ENCODE peak calls at places on chromosomes 16 and 17, in nine cellular contexts. One of them, this sample, is unnamed.
A peak's percentile ranks its signal among the peaks of the same experiment; 100 is the strongest.

GRCh38 chr17:79454826-79455225 is 156.0 kb downstream of the RBFOX3 start:
- DNase-seq in naive thymus-derived CD4-positive, alpha-beta T cell: no peak
- DNase-seq in uterus: no peak
- DNase-seq in HEK293T: no peak
- DNase-seq in NCI-H460: no peak
- DNase-seq in ACHN: no peak
- DNase-seq in T-helper 17 cell: no peak
- DNase-seq in left ventricle myocardium inferior: no peak
- DNase-seq in GDM1: no peak
- DNase-seq in this sample: no peak

GRCh38 chr17:70604854-70605253 is 435.5 kb downstream of the KCNJ2 start:
- DNase-seq in GDM1: no peak
- DNase-seq in uterus: no peak
- DNase-seq in naive thymus-derived CD4-positive, alpha-beta T cell: no peak
- DNase-seq in HEK293T: peak; percentile 22
- DNase-seq in T-helper 17 cell: no peak
- DNase-seq in ACHN: no peak
- DNase-seq in left ventricle myocardium inferior: no peak
- DNase-seq in NCI-H460: no peak
- DNase-seq in this sample: no peak

GRCh38 chr17:68006797-68007196 is 10.5 kb upstream of the C17orf58 start:
- DNase-seq in T-helper 17 cell: no peak
- DNase-seq in uterus: no peak
- DNase-seq in ACHN: no peak
- DNase-seq in GDM1: no peak
- DNase-seq in left ventricle myocardium inferior: peak; percentile 33
- DNase-seq in naive thymus-derived CD4-positive, alpha-beta T cell: no peak
- DNase-seq in NCI-H460: no peak
- DNase-seq in HEK293T: no peak
- DNase-seq in this sample: peak; percentile 23

GRCh38 chr17:81685108-81685507 is 1.3 kb downstream of the HGS start:
- DNase-seq in HEK293T: no peak
- DNase-seq in uterus: no peak
- DNase-seq in T-helper 17 cell: no peak
- DNase-seq in left ventricle myocardium inferior: no peak
- DNase-seq in GDM1: no peak
- DNase-seq in NCI-H460: no peak
- DNase-seq in ACHN: peak; percentile 84
- DNase-seq in naive thymus-derived CD4-positive, alpha-beta T cell: no peak
- DNase-seq in this sample: no peak

GRCh38 chr16:56634715-56635440 is 2.4 kb downstream of the MT1M start:
- DNase-seq in uterus: no peak
- DNase-seq in NCI-H460: no peak
- DNase-seq in T-helper 17 cell: no peak
- DNase-seq in naive thymus-derived CD4-positive, alpha-beta T cell: no peak
- DNase-seq in GDM1: no peak
- DNase-seq in HEK293T: no peak
- DNase-seq in left ventricle myocardium inferior: no peak
- DNase-seq in ACHN: no peak
- DNase-seq in this sample: peak; percentile 53

GRCh38 chr17:8803531-8804416 is 4.6 kb upstream of the MFSD6L start:
- DNase-seq in left ventricle myocardium inferior: no peak
- DNase-seq in HEK293T: no peak
- DNase-seq in T-helper 17 cell: no peak
- DNase-seq in NCI-H460: no peak
- DNase-seq in ACHN: no peak
- DNase-seq in GDM1: no peak
- DNase-seq in naive thymus-derived CD4-positive, alpha-beta T cell: no peak
- DNase-seq in uterus: no peak
- DNase-seq in this sample: no peak

GRCh38 chr16:23803591-23804123 is 32.1 kb upstream of the PRKCB start:
- DNase-seq in ACHN: peak; percentile 73
- DNase-seq in naive thymus-derived CD4-positive, alpha-beta T cell: peak; percentile 69
- DNase-seq in GDM1: peak; percentile 54
- DNase-seq in NCI-H460: peak; percentile 46
- DNase-seq in HEK293T: peak; percentile 65
- DNase-seq in uterus: peak; percentile 22
- DNase-seq in T-helper 17 cell: peak; percentile 63
- DNase-seq in left ventricle myocardium inferior: peak; percentile 20
- DNase-seq in this sample: peak; percentile 64

GRCh38 chr17:7445011-7445927 is at the start of gene CHRNB1:
- DNase-seq in T-helper 17 cell: no peak
- DNase-seq in GDM1: no peak
- DNase-seq in left ventricle myocardium inferior: peak; percentile 88
- DNase-seq in naive thymus-derived CD4-positive, alpha-beta T cell: peak; percentile 52
- DNase-seq in HEK293T: peak; percentile 40
- DNase-seq in ACHN: peak; percentile 93
- DNase-seq in NCI-H460: peak; percentile 35
- DNase-seq in uterus: peak; percentile 54
- DNase-seq in this sample: peak; percentile 81

GRCh38 chr16:69188716-69189115 is 1.8 kb downstream of the SNTB2 start:
- DNase-seq in HEK293T: no peak
- DNase-seq in NCI-H460: no peak
- DNase-seq in T-helper 17 cell: no peak
- DNase-seq in left ventricle myocardium inferior: no peak
- DNase-seq in GDM1: no peak
- DNase-seq in uterus: no peak
- DNase-seq in naive thymus-derived CD4-positive, alpha-beta T cell: no peak
- DNase-seq in ACHN: peak; percentile 38
- DNase-seq in this sample: no peak

GRCh38 chr17:21375757-21376584 is at the start of gene KCNJ12:
- DNase-seq in naive thymus-derived CD4-positive, alpha-beta T cell: no peak
- DNase-seq in left ventricle myocardium inferior: peak; percentile 52
- DNase-seq in ACHN: peak; percentile 17
- DNase-seq in GDM1: no peak
- DNase-seq in HEK293T: peak; percentile 35
- DNase-seq in NCI-H460: no peak
- DNase-seq in uterus: no peak
- DNase-seq in T-helper 17 cell: no peak
- DNase-seq in this sample: no peak

GRCh38 chr17:48928876-48929811 is 15.5 kb downstream of the SNF8 start:
- DNase-seq in uterus: no peak
- DNase-seq in T-helper 17 cell: no peak
- DNase-seq in NCI-H460: no peak
- DNase-seq in HEK293T: no peak
- DNase-seq in left ventricle myocardium inferior: no peak
- DNase-seq in naive thymus-derived CD4-positive, alpha-beta T cell: no peak
- DNase-seq in GDM1: no peak
- DNase-seq in ACHN: no peak
- DNase-seq in this sample: no peak

GRCh38 chr17:80441133-80441578 is 26.2 kb downstream of the ENDOV start:
- DNase-seq in NCI-H460: peak; percentile 39
- DNase-seq in ACHN: peak; percentile 58
- DNase-seq in naive thymus-derived CD4-positive, alpha-beta T cell: peak; percentile 53
- DNase-seq in uterus: no peak
- DNase-seq in GDM1: peak; percentile 20
- DNase-seq in left ventricle myocardium inferior: peak; percentile 34
- DNase-seq in HEK293T: peak; percentile 90
- DNase-seq in T-helper 17 cell: peak; percentile 48
- DNase-seq in this sample: peak; percentile 73

GRCh38 chr17:76327689-76328088 is 19.6 kb upstream of the QRICH2 start:
- DNase-seq in NCI-H460: no peak
- DNase-seq in HEK293T: no peak
- DNase-seq in ACHN: no peak
- DNase-seq in left ventricle myocardium inferior: no peak
- DNase-seq in naive thymus-derived CD4-positive, alpha-beta T cell: no peak
- DNase-seq in T-helper 17 cell: no peak
- DNase-seq in GDM1: no peak
- DNase-seq in uterus: no peak
- DNase-seq in this sample: no peak

GRCh38 chr16:25966172-25967097 is 274.7 kb downstream of the HS3ST4 start:
- DNase-seq in T-helper 17 cell: no peak
- DNase-seq in HEK293T: no peak
- DNase-seq in NCI-H460: no peak
- DNase-seq in uterus: no peak
- DNase-seq in GDM1: no peak
- DNase-seq in left ventricle myocardium inferior: no peak
- DNase-seq in naive thymus-derived CD4-positive, alpha-beta T cell: no peak
- DNase-seq in ACHN: no peak
- DNase-seq in this sample: no peak

GRCh38 chr17:44010966-44011647 is 3.7 kb downstream of the TMEM101 start:
- DNase-seq in GDM1: no peak
- DNase-seq in naive thymus-derived CD4-positive, alpha-beta T cell: no peak
- DNase-seq in ACHN: no peak
- DNase-seq in HEK293T: no peak
- DNase-seq in T-helper 17 cell: no peak
- DNase-seq in uterus: no peak
- DNase-seq in left ventricle myocardium inferior: no peak
- DNase-seq in NCI-H460: no peak
- DNase-seq in this sample: no peak

GRCh38 chr17:70040336-70040735 is 34.7 kb upstream of the KCNJ16 start:
- DNase-seq in T-helper 17 cell: no peak
- DNase-seq in GDM1: no peak
- DNase-seq in ACHN: no peak
- DNase-seq in naive thymus-derived CD4-positive, alpha-beta T cell: no peak
- DNase-seq in left ventricle myocardium inferior: no peak
- DNase-seq in NCI-H460: no peak
- DNase-seq in uterus: no peak
- DNase-seq in HEK293T: no peak
- DNase-seq in this sample: no peak

GRCh38 chr17:55279788-55280579 is 15.2 kb downstream of the HLF start:
- DNase-seq in T-helper 17 cell: no peak
- DNase-seq in NCI-H460: no peak
- DNase-seq in naive thymus-derived CD4-positive, alpha-beta T cell: no peak
- DNase-seq in HEK293T: no peak
- DNase-seq in uterus: no peak
- DNase-seq in GDM1: no peak
- DNase-seq in ACHN: no peak
- DNase-seq in left ventricle myocardium inferior: no peak
- DNase-seq in this sample: no peak

GRCh38 chr17:17934796-17935195 is 37.4 kb downstream of the TOM1L2 start:
- DNase-seq in GDM1: no peak
- DNase-seq in uterus: no peak
- DNase-seq in left ventricle myocardium inferior: no peak
- DNase-seq in ACHN: no peak
- DNase-seq in naive thymus-derived CD4-positive, alpha-beta T cell: no peak
- DNase-seq in NCI-H460: no peak
- DNase-seq in HEK293T: no peak
- DNase-seq in T-helper 17 cell: no peak
- DNase-seq in this sample: no peak

GRCh38 chr16:59593256-59593655 is 859.1 kb upstream of the GOT2 start:
- DNase-seq in naive thymus-derived CD4-positive, alpha-beta T cell: no peak
- DNase-seq in NCI-H460: no peak
- DNase-seq in HEK293T: no peak
- DNase-seq in T-helper 17 cell: no peak
- DNase-seq in uterus: no peak
- DNase-seq in ACHN: no peak
- DNase-seq in left ventricle myocardium inferior: no peak
- DNase-seq in GDM1: no peak
- DNase-seq in this sample: no peak

GRCh38 chr17:82222816-82223215 is 6.0 kb upstream of the SLC16A3 start:
- DNase-seq in naive thymus-derived CD4-positive, alpha-beta T cell: no peak
- DNase-seq in uterus: no peak
- DNase-seq in NCI-H460: no peak
- DNase-seq in ACHN: no peak
- DNase-seq in HEK293T: no peak
- DNase-seq in left ventricle myocardium inferior: no peak
- DNase-seq in GDM1: no peak
- DNase-seq in T-helper 17 cell: no peak
- DNase-seq in this sample: no peak

GRCh38 chr17:6240001-6240400 is 169.8 kb downstream of the WSCD1 start:
- DNase-seq in NCI-H460: no peak
- DNase-seq in left ventricle myocardium inferior: no peak
- DNase-seq in T-helper 17 cell: no peak
- DNase-seq in GDM1: no peak
- DNase-seq in ACHN: no peak
- DNase-seq in naive thymus-derived CD4-positive, alpha-beta T cell: no peak
- DNase-seq in uterus: no peak
- DNase-seq in HEK293T: no peak
- DNase-seq in this sample: no peak

GRCh38 chr17:49612721-49613120 is 37.0 kb downstream of the NXPH3 start:
- DNase-seq in left ventricle myocardium inferior: no peak
- DNase-seq in uterus: no peak
- DNase-seq in GDM1: no peak
- DNase-seq in HEK293T: no peak
- DNase-seq in NCI-H460: no peak
- DNase-seq in ACHN: peak; percentile 62
- DNase-seq in T-helper 17 cell: no peak
- DNase-seq in naive thymus-derived CD4-positive, alpha-beta T cell: no peak
- DNase-seq in this sample: no peak

GRCh38 chr16:85819245-85819644 is 19.8 kb downstream of the COX4I1 start:
- DNase-seq in GDM1: peak; percentile 30
- DNase-seq in uterus: peak; percentile 42
- DNase-seq in HEK293T: peak; percentile 85
- DNase-seq in T-helper 17 cell: peak; percentile 76
- DNase-seq in ACHN: peak; percentile 84
- DNase-seq in naive thymus-derived CD4-positive, alpha-beta T cell: peak; percentile 80
- DNase-seq in left ventricle myocardium inferior: peak; percentile 80
- DNase-seq in NCI-H460: peak; percentile 74
- DNase-seq in this sample: peak; percentile 91

GRCh38 chr16:27748868-27749546 is 199.1 kb downstream of the KATNIP start:
- DNase-seq in uterus: peak; percentile 30
- DNase-seq in T-helper 17 cell: no peak
- DNase-seq in NCI-H460: peak; percentile 38
- DNase-seq in HEK293T: peak; percentile 67
- DNase-seq in left ventricle myocardium inferior: peak; percentile 21
- DNase-seq in ACHN: peak; percentile 81
- DNase-seq in GDM1: no peak
- DNase-seq in naive thymus-derived CD4-positive, alpha-beta T cell: peak; percentile 45
- DNase-seq in this sample: no peak

GRCh38 chr16:8675183-8676159 is 1.1 kb downstream of the ABAT start:
- DNase-seq in GDM1: no peak
- DNase-seq in HEK293T: no peak
- DNase-seq in T-helper 17 cell: peak; percentile 27
- DNase-seq in ACHN: no peak
- DNase-seq in NCI-H460: no peak
- DNase-seq in left ventricle myocardium inferior: no peak
- DNase-seq in naive thymus-derived CD4-positive, alpha-beta T cell: peak; percentile 14
- DNase-seq in uterus: no peak
- DNase-seq in this sample: no peak

GRCh38 chr17:80385046-80385445 is 29.9 kb upstream of the ENDOV start:
- DNase-seq in HEK293T: no peak
- DNase-seq in GDM1: no peak
- DNase-seq in naive thymus-derived CD4-positive, alpha-beta T cell: no peak
- DNase-seq in left ventricle myocardium inferior: no peak
- DNase-seq in uterus: no peak
- DNase-seq in NCI-H460: no peak
- DNase-seq in ACHN: no peak
- DNase-seq in T-helper 17 cell: no peak
- DNase-seq in this sample: peak; percentile 43

GRCh38 chr17:48228720-48229119 is 121.2 kb downstream of the SNX11 start:
- DNase-seq in left ventricle myocardium inferior: no peak
- DNase-seq in HEK293T: no peak
- DNase-seq in T-helper 17 cell: no peak
- DNase-seq in naive thymus-derived CD4-positive, alpha-beta T cell: no peak
- DNase-seq in GDM1: no peak
- DNase-seq in ACHN: no peak
- DNase-seq in uterus: no peak
- DNase-seq in NCI-H460: no peak
- DNase-seq in this sample: no peak

GRCh38 chr17:69358688-69359596 is 32.0 kb upstream of the ABCA5 start:
- DNase-seq in GDM1: no peak
- DNase-seq in left ventricle myocardium inferior: no peak
- DNase-seq in NCI-H460: no peak
- DNase-seq in naive thymus-derived CD4-positive, alpha-beta T cell: peak; percentile 28
- DNase-seq in HEK293T: no peak
- DNase-seq in ACHN: peak; percentile 21
- DNase-seq in uterus: no peak
- DNase-seq in T-helper 17 cell: no peak
- DNase-seq in this sample: no peak

This sample was measured in sciatic nerve.